ENCODE peak calls at places on chromosomes 13 and 19, in nine cellular contexts. Q, N, F, A, B, Z, D, G and I are unnamed samples.
A peak's percentile ranks its signal among the peaks of the same experiment; 100 is the strongest.

GRCh38 chr13:66563076-66563475 is 667.1 kb downstream of the PCDH9 start:
- DNase-seq in D (no peak), A (no peak), Q (no peak), N (no peak), B (no peak), F (no peak), G (no peak), Z (no peak), I (no peak)

GRCh38 chr19:9836021-9836420 is 903 bp downstream of the PIN1 start:
- DNase-seq in Q (peak; percentile 51), A (peak; percentile 25), B (no peak), F (no peak), D (no peak), N (no peak), G (no peak), Z (no peak), I (peak; percentile 54)

GRCh38 chr13:113880651-113881611 is 17.1 kb upstream of the GAS6 start:
- DNase-seq in Z (no peak), Q (no peak), A (no peak), B (no peak), G (no peak), F (no peak), D (no peak), N (no peak), I (peak; percentile 57)

GRCh38 chr13:108176685-108177274 is 38.6 kb downstream of the LIG4 start:
- DNase-seq in G (peak; percentile 2), N (peak; percentile 30), Z (no peak), B (no peak), F (no peak), D (no peak), A (no peak), Q (peak; percentile 25), I (peak; percentile 39)

GRCh38 chr19:33309826-33310225 is 7.5 kb upstream of the CEBPA start:
- DNase-seq in D (no peak), B (no peak), F (no peak), Q (no peak), N (no peak), A (no peak), G (no peak), Z (no peak), I (no peak)

GRCh38 chr19:38975214-38975860 is at the start of gene FBXO17:
- DNase-seq in G (no peak), N (no peak), D (peak; percentile 20), Q (peak; percentile 67), Z (no peak), F (no peak), A (no peak), B (peak; percentile 45), I (peak; percentile 65)

GRCh38 chr13:92187378-92187989 is 789.1 kb downstream of the GPC5 start:
- DNase-seq in A (peak; percentile 16), Z (peak; percentile 51), G (no peak), N (no peak), Q (peak; percentile 63), B (no peak), D (no peak), F (no peak), I (peak; percentile 21)

GRCh38 chr19:30148039-30148438 is 206.0 kb downstream of the URI1 start:
- DNase-seq in Z (no peak), D (no peak), Q (no peak), G (no peak), F (no peak), N (no peak), B (no peak), A (no peak), I (no peak)

GRCh38 chr19:16830679-16831078 is 1.5 kb downstream of the SIN3B start:
- DNase-seq in N (no peak), B (no peak), G (no peak), Q (peak; percentile 55), A (no peak), D (no peak), Z (no peak), F (no peak), I (no peak)